ENCODE peak calls at places on chromosome 18, in five cellular contexts. H is stromal cell of bone marrow, P is pancreas, F is foreskin melanocyte, M is GM13977. G is an unnamed sample.

GRCh38 chr18:41713969-41714700 is 240.9 kb upstream of the PIK3C3 start:
- DNase-seq in P (no peak), F (no peak), H (no peak), M (no peak), G (no peak)

GRCh38 chr18:58867281-58867961 is 2.7 kb downstream of the ZNF532 start:
- DNase-seq in H (no peak), P (no peak), M (no peak), F (no peak), G (no peak)

GRCh38 chr18:12637901-12638633 is 19.8 kb downstream of the SPIRE1 start:
- DNase-seq in M (no peak), F (no peak), P (no peak), H (no peak), G (no peak)

GRCh38 chr18:36066731-36067117 is 635 bp downstream of the RPRD1A start:
- DNase-seq in F (no peak), P (no peak), H (no peak), M (peak; percentile 45), G (no peak)

GRCh38 chr18:73848656-73849055 is 299.0 kb downstream of the FBXO15 start:
- DNase-seq in F (no peak), P (no peak), H (peak; percentile 38), M (no peak), G (no peak)

GRCh38 chr18:52694804-52695203 is 354.8 kb downstream of the DCC start:
- DNase-seq in F (no peak), P (no peak), H (no peak), M (peak; percentile 6), G (no peak)

GRCh38 chr18:80012714-80013113 is 21.5 kb upstream of the RBFA start:
- DNase-seq in F (no peak), H (no peak), M (no peak), P (no peak), G (no peak)

GRCh38 chr18:22098563-22098989 is 70.8 kb upstream of the GATA6 start:
- DNase-seq in F (peak; percentile 3), P (no peak), H (no peak), M (no peak), G (no peak)

GRCh38 chr18:68662779-68663178 is 52.1 kb downstream of the TMX3 start:
- DNase-seq in F (no peak), P (no peak), H (peak; percentile 13), M (no peak), G (no peak)

GRCh38 chr18:2908946-2909335 is 62.1 kb downstream of the EMILIN2 start:
- DNase-seq in M (no peak), P (no peak), F (no peak), H (no peak), G (no peak)

GRCh38 chr18:64111950-64112349 is 36.9 kb downstream of the LINC00305 start:
- DNase-seq in F (no peak), M (no peak), P (no peak), H (no peak), G (no peak)

GRCh38 chr18:76839395-76839794 is 17.0 kb downstream of the ZNF236 start:
- DNase-seq in P (no peak), M (no peak), H (no peak), F (no peak), G (no peak)

GRCh38 chr18:45521151-45521550 is 94.1 kb upstream of the SLC14A2 start:
- DNase-seq in H (peak; percentile 85), P (no peak), F (no peak), M (no peak), G (no peak)

GRCh38 chr18:40365526-40365925 is 1589.5 kb upstream of the PIK3C3 start:
- DNase-seq in M (no peak), F (no peak), H (no peak), P (no peak), G (no peak)

GRCh38 chr18:48879008-48879431 is 71.7 kb downstream of the SMAD7 start:
- DNase-seq in H (no peak), M (no peak), P (peak; percentile 61), F (no peak), G (no peak)